ENCODE peak calls at places on chromosome 9, in six cellular contexts. F is A549, I is WERI-Rb-1, Z is ascending aorta, D is uterus, B is neural progenitor cell. M is an unnamed sample.

GRCh38 chr9:33239922-33240321 is at the start of gene SPINK4:
- DNase-seq in F (no peak), Z (no peak), D (no peak), B (no peak), I (peak; percentile 98), M (peak; percentile 25)

GRCh38 chr9:133366435-133366834 is 9.4 kb downstream of the SURF4 start:
- DNase-seq in B (no peak), I (no peak), Z (no peak), D (no peak), F (no peak), M (no peak)

GRCh38 chr9:107737987-107738743 is 248.6 kb upstream of the KLF4 start:
- DNase-seq in Z (peak; percentile 80), B (no peak), I (no peak), F (no peak), D (peak; percentile 81), M (peak; percentile 61)

GRCh38 chr9:92648447-92649406 is 21.2 kb downstream of the IPPK start:
- DNase-seq in B (no peak), I (no peak), D (no peak), Z (peak; percentile 45), F (no peak), M (no peak)

GRCh38 chr9:116300360-116300759 is 146.8 kb downstream of the PAPPA start:
- DNase-seq in D (no peak), Z (no peak), F (no peak), I (no peak), B (no peak), M (no peak)

GRCh38 chr9:115952667-115953316 is 200.8 kb upstream of the PAPPA start:
- DNase-seq in B (no peak), Z (no peak), I (no peak), F (peak; percentile 84), D (no peak), M (no peak)

GRCh38 chr9:113967380-113967779 is 91.3 kb downstream of the ZNF618 start:
- DNase-seq in D (no peak), Z (no peak), I (no peak), F (no peak), B (no peak), M (no peak)

GRCh38 chr9:15722888-15723287 is 170.0 kb downstream of the CCDC171 start:
- DNase-seq in F (no peak), I (no peak), Z (no peak), B (peak; percentile 82), D (no peak), M (no peak)

GRCh38 chr9:71096431-71097108 is 24.9 kb downstream of the TRPM3 start:
- DNase-seq in D (no peak), F (peak; percentile 27), Z (no peak), B (no peak), I (no peak), M (no peak)

GRCh38 chr9:79685576-79685975 is 113.8 kb downstream of the TLE4 start:
- DNase-seq in D (no peak), Z (no peak), F (no peak), I (no peak), B (no peak), M (no peak)

GRCh38 chr9:79687131-79687447 is 115.3 kb downstream of the TLE4 start:
- DNase-seq in Z (no peak), F (no peak), I (no peak), B (no peak), D (no peak), M (no peak)

GRCh38 chr9:79684059-79684458 is 112.3 kb downstream of the TLE4 start:
- DNase-seq in D (no peak), B (no peak), Z (no peak), I (no peak), F (no peak), M (no peak)

GRCh38 chr9:79686381-79687130 is 114.8 kb downstream of the TLE4 start:
- DNase-seq in D (peak; percentile 23), Z (peak; percentile 78), F (peak; percentile 40), B (no peak), I (no peak), M (no peak)

GRCh38 chr9:79684711-79685575 is 113.2 kb downstream of the TLE4 start:
- DNase-seq in B (no peak), I (no peak), F (no peak), D (no peak), Z (no peak), M (no peak)
- H3K27ac ChIP-seq in B (no peak overlapping the region), I (no peak overlapping the region), F (no peak overlapping the region), D (no peak overlapping the region), Z (no peak overlapping the region), M (no peak overlapping the region)

DNA sequence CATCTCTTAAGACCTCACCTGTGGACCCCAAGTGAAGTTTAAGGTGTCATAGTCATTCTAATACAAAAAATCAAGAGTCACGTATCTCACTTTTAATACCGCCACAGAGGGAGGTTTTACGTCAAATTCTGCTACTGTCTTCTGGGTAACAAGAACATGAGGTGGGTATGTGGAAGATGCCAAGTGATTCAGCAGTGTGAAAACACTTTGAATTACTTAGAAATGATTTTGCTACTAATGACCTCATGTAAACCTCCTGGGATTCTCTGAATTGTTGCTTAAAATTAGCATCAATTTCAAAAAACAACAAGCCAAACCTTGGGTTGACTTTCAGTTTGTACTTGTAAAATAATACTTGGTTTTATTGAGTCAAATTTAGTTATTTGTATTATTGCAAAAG is 8.7 kb downstream of the DMRT2 start:
- DNase-seq in D (no peak), B (no peak), I (no peak), F (no peak), Z (no peak), M (no peak)
- H3K4me3 ChIP-seq in D (no peak overlapping the region), B (no peak overlapping the region), I (no peak overlapping the region), F (no peak overlapping the region), Z (no peak overlapping the region), M (no peak overlapping the region)

GRCh38 chr9:28435456-28435855 is 862.2 kb upstream of the C9orf72 start:
- DNase-seq in I (no peak), B (no peak), Z (no peak), D (no peak), F (no peak), M (no peak)
- H3K9me3 ChIP-seq in I (no peaks in the 10 kb centered on the region), B (no peaks in the 10 kb centered on the region), Z (no peaks in the 10 kb centered on the region), D (no peaks in the 10 kb centered on the region), F (no peaks in the 10 kb centered on the region), M (no peaks in the 10 kb centered on the region)

GRCh38 chr9:86354048-86354881 is at the start of gene TUT7:
- DNase-seq in D (peak; percentile 97), B (peak; percentile 98), I (peak; percentile 96), Z (peak; percentile 97), F (peak; percentile 95), M (peak; percentile 95)
- H3K27ac ChIP-seq in D (peak within 1 kb of the TSS; percentile 92), B (peak within 1 kb of the TSS; percentile 93), I (peak within 1 kb of the TSS; percentile 88), Z (peak within 1 kb of the TSS; percentile 100), F (peak within 1 kb of the TSS; percentile 98), M (peak within 1 kb of the TSS; percentile 96)

GRCh38 chr9:129227843-129228189 is 49.8 kb upstream of the IER5L start:
- DNase-seq in B (no peak), I (no peak), F (no peak), D (no peak), Z (no peak), M (no peak)
- H3K4me3 ChIP-seq in B (no peak overlapping the region), I (no peak overlapping the region), F (no peak overlapping the region), D (no peak overlapping the region), Z (no peak overlapping the region), M (no peak overlapping the region)

DNA sequence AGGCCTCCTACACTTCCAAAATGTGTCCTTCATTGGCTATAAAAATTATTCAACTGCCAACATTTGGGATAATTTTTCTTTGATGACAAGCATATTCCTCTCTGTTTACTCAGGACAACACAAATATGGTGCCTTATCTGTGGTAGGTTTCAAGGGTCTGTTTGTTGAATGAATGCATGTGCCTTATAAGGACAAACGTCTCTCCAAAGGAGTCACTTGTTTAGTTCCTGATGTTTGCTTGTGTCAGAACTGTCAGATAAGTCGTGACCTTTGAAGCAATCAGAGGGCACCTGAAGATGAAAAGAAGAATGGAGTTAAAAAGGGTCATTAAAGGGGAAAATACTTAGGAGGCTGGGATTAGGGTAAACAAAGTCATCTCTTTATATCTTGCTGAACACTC is 3.6 kb upstream of the OR1J2 start:
- DNase-seq in Z (no peak), B (no peak), F (no peak), D (no peak), I (no peak), M (no peak)
- H3K9me3 ChIP-seq in Z (no peaks in the 10 kb centered on the region), B (peaks cover 2% of the 10 kb centered on the region), F (no peaks in the 10 kb centered on the region), D (no peaks in the 10 kb centered on the region), I (no peaks in the 10 kb centered on the region), M (no peaks in the 10 kb centered on the region)

GRCh38 chr9:93750045-93750444 is 173.7 kb downstream of the PHF2 start:
- DNase-seq in I (no peak), D (no peak), B (no peak), F (no peak), Z (no peak), M (no peak)
- H3K27ac ChIP-seq in I (no peak overlapping the region), D (no peak overlapping the region), B (no peak overlapping the region), F (no peak overlapping the region), Z (no peak overlapping the region), M (no peak overlapping the region)

GRCh38 chr9:136120119-136120393 is 1.4 kb upstream of the TMEM250 start:
- DNase-seq in D (no peak), I (no peak), B (no peak), F (no peak), Z (no peak), M (no peak)
- H3K4me3 ChIP-seq in D (no peak overlapping the region), I (no peak overlapping the region), B (no peak overlapping the region), F (no peak overlapping the region), Z (peak overlapping the region; percentile 71), M (peak overlapping the region; percentile 87)

DNA sequence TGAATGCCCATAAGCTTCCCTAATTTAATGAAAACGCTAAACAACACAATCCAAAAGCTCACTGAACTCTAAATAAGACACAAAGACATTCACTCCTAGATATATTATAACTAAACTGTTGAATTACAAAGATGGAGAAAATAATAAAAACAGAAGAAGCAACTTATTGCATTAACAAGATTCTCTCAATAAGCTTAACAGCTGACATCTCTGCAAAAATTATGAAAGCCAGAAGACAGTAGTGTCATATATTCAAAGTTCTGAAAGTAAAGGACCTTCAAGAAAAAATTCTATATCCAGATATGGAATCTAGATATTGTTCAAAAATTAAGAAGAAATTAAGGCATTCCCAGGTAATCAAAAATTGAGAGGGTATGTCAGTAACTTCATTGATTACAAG is 957.8 kb upstream of the TYRP1 start:
- DNase-seq in Z (no peak), D (no peak), F (no peak), I (no peak), B (no peak), M (no peak)
- H3K9me3 ChIP-seq in Z (peaks cover 3% of the 10 kb centered on the region), D (no peaks in the 10 kb centered on the region), F (no peaks in the 10 kb centered on the region), I (no peaks in the 10 kb centered on the region), B (no peaks in the 10 kb centered on the region), M (peaks cover 39% of the 10 kb centered on the region)